ENCODE peak calls at places on chromosomes 2 and 18, in seven cellular contexts. O is osteocyte, Q is heart right ventricle, P is activated T-helper 1 cell treated with Interleukin-2 at 50 U/mL for 16 hours, N is A172, C is fibroblast of the aortic adventitia, G is NCI-H748 treated with DMSO at 0.1 percent for 48 hours. R is an unnamed sample.

GRCh38 chr2:157349949-157350510 is 24.4 kb upstream of the ERMN start:
- DNase-seq in O (no peak), Q (no peak), P (no peak), N (no peak), C (peak; percentile 52), G (no peak), R (no peak)

GRCh38 chr2:101823849-101824248 is 126.3 kb downstream of the MAP4K4 start:
- DNase-seq in O (no peak), Q (no peak), P (no peak), N (no peak), C (no peak), G (no peak), R (no peak)

GRCh38 chr2:181686566-181687185 is 6.4 kb upstream of the NEUROD1 start:
- DNase-seq in O (no peak), Q (no peak), P (no peak), N (no peak), C (no peak), G (peak; percentile 87), R (no peak)

GRCh38 chr18:36786686-36787085 is 42.1 kb downstream of the TPGS2 start:
- DNase-seq in O (no peak), Q (peak; percentile 67), P (no peak), N (peak; percentile 68), C (peak; percentile 80), G (no peak), R (peak; percentile 54)

GRCh38 chr2:71157124-71157802 is 26.8 kb downstream of the MPHOSPH10 start:
- DNase-seq in O (no peak), Q (peak; percentile 29), P (peak; percentile 29), N (peak; percentile 31), C (peak; percentile 27), G (peak; percentile 11), R (no peak)

GRCh38 chr2:160109939-160110673 is 47.7 kb upstream of the PLA2R1 start:
- DNase-seq in O (peak; percentile 87), Q (peak; percentile 39), P (no peak), N (peak; percentile 85), C (peak; percentile 90), G (peak; percentile 82), R (peak; percentile 74)

GRCh38 chr2:16613475-16613874 is 52.2 kb downstream of the CYRIA start:
- DNase-seq in O (no peak), Q (no peak), P (no peak), N (peak; percentile 49), C (peak; percentile 4), G (peak; percentile 22), R (peak; percentile 32)

GRCh38 chr2:237913193-237913917 is 53.5 kb upstream of the UBE2F start:
- DNase-seq in O (no peak), Q (no peak), P (no peak), N (no peak), C (no peak), G (no peak), R (no peak)

GRCh38 chr2:210363261-210363660 is 48.3 kb upstream of the MYL1 start:
- DNase-seq in O (no peak), Q (no peak), P (no peak), N (no peak), C (no peak), G (no peak), R (no peak)

GRCh38 chr2:201795608-201796477 is 10.5 kb upstream of the CDK15 start:
- DNase-seq in O (no peak), Q (no peak), P (no peak), N (peak; percentile 59), C (peak; percentile 70), G (no peak), R (peak; percentile 68)

GRCh38 chr18:6161549-6161948 is 253.2 kb downstream of the L3MBTL4 start:
- DNase-seq in O (no peak), Q (no peak), P (no peak), N (no peak), C (no peak), G (no peak), R (no peak)

GRCh38 chr18:13410471-13410870 is 191.9 kb downstream of the LDLRAD4 start:
- DNase-seq in O (no peak), Q (no peak), P (no peak), N (no peak), C (no peak), G (no peak), R (no peak)

GRCh38 chr2:15863089-15863488 is 77.3 kb upstream of the MYCN start:
- DNase-seq in O (no peak), Q (no peak), P (no peak), N (no peak), C (no peak), G (no peak), R (no peak)

GRCh38 chr2:233105156-233105895 is 45.2 kb downstream of the INPP5D start:
- DNase-seq in O (no peak), Q (no peak), P (no peak), N (no peak), C (no peak), G (no peak), R (no peak)

GRCh38 chr2:9693646-9694045 is 62.8 kb upstream of the YWHAQ start:
- DNase-seq in O (no peak), Q (no peak), P (no peak), N (no peak), C (no peak), G (no peak), R (no peak)

GRCh38 chr2:157627594-157628281 is 926 bp downstream of the ACVR1C start:
- DNase-seq in O (no peak), Q (no peak), P (peak; percentile 15), N (no peak), C (peak; percentile 2), G (no peak), R (no peak)

GRCh38 chr2:122238006-122238559 is 482.6 kb downstream of the TSN start:
- DNase-seq in O (no peak), Q (no peak), P (no peak), N (no peak), C (no peak), G (no peak), R (no peak)

GRCh38 chr18:961644-962355 is 57.1 kb downstream of the ADCYAP1 start:
- DNase-seq in O (no peak), Q (peak; percentile 17), P (peak; percentile 0), N (peak; percentile 51), C (peak; percentile 80), G (peak; percentile 45), R (no peak)

GRCh38 chr2:54997826-54998225 is 52.4 kb downstream of the RTN4 start:
- DNase-seq in O (no peak), Q (no peak), P (no peak), N (no peak), C (no peak), G (no peak), R (no peak)

GRCh38 chr2:84882775-84883550 is 2.1 kb upstream of the TRABD2A start:
- DNase-seq in O (peak; percentile 44), Q (no peak), P (no peak), N (no peak), C (no peak), G (no peak), R (no peak)

GRCh38 chr2:157875720-157876065 is 437 bp downstream of the ACVR1 start:
- DNase-seq in O (peak; percentile 86), Q (peak; percentile 68), P (peak; percentile 46), N (no peak), C (peak; percentile 4), G (no peak), R (no peak)

GRCh38 chr2:188819011-188819410 is 155.2 kb upstream of the COL3A1 start:
- DNase-seq in O (no peak), Q (no peak), P (no peak), N (no peak), C (no peak), G (no peak), R (no peak)

GRCh38 chr2:226600184-226600583 is 199.4 kb downstream of the IRS1 start:
- DNase-seq in O (no peak), Q (no peak), P (no peak), N (no peak), C (no peak), G (no peak), R (no peak)

GRCh38 chr2:144510206-144510991 is 9.5 kb downstream of the ZEB2 start:
- DNase-seq in O (no peak), Q (no peak), P (no peak), N (peak; percentile 66), C (peak; percentile 50), G (no peak), R (no peak)

GRCh38 chr2:141399270-141399669 is 731.5 kb downstream of the LRP1B start:
- DNase-seq in O (no peak), Q (no peak), P (no peak), N (peak; percentile 26), C (peak; percentile 26), G (no peak), R (no peak)

GRCh38 chr18:63106727-63107126 is 212.8 kb downstream of the BCL2 start:
- DNase-seq in O (peak; percentile 15), Q (no peak), P (no peak), N (no peak), C (no peak), G (no peak), R (no peak)

GRCh38 chr2:231926761-231927565 is 767 bp upstream of the NPPC start:
- DNase-seq in O (no peak), Q (no peak), P (no peak), N (no peak), C (no peak), G (peak; percentile 33), R (no peak)

GRCh38 chr2:113720167-113720566 is 36.3 kb downstream of the SLC35F5 start:
- DNase-seq in O (no peak), Q (no peak), P (no peak), N (no peak), C (peak; percentile 27), G (peak; percentile 8), R (peak; percentile 21)

GRCh38 chr18:2420367-2420766 is 150.9 kb downstream of the METTL4 start:
- DNase-seq in O (no peak), Q (no peak), P (no peak), N (no peak), C (no peak), G (no peak), R (no peak)

GRCh38 chr18:33152376-33152775 is 288.1 kb downstream of the CCDC178 start:
- DNase-seq in O (no peak), Q (no peak), P (no peak), N (no peak), C (no peak), G (no peak), R (no peak)

GRCh38 chr2:217970206-217970605 is 32.6 kb downstream of the TNS1 start:
- DNase-seq in O (no peak), Q (no peak), P (no peak), N (no peak), C (peak; percentile 51), G (no peak), R (no peak)

GRCh38 chr2:118954297-118955060 is 12.5 kb downstream of the MARCO start:
- DNase-seq in O (no peak), Q (no peak), P (no peak), N (peak; percentile 4), C (no peak), G (no peak), R (no peak)

GRCh38 chr2:240433973-240434727 is 1.3 kb upstream of the GPC1 start:
- DNase-seq in O (no peak), Q (peak; percentile 22), P (no peak), N (peak; percentile 99), C (peak; percentile 95), G (no peak), R (peak; percentile 85)

GRCh38 chr2:70553334-70553583 is 367 bp downstream of the TGFA start:
- DNase-seq in O (no peak), Q (no peak), P (no peak), N (no peak), C (no peak), G (peak; percentile 16), R (peak; percentile 22)

GRCh38 chr2:189782221-189782671 is 1.9 kb downstream of the ORMDL1 start:
- DNase-seq in O (no peak), Q (no peak), P (no peak), N (no peak), C (peak; percentile 28), G (no peak), R (no peak)

GRCh38 chr2:239956818-239957261 is 68.3 kb downstream of the NDUFA10 start:
- DNase-seq in O (no peak), Q (peak; percentile 53), P (no peak), N (no peak), C (no peak), G (no peak), R (no peak)

GRCh38 chr18:3816601-3817363 is 366.8 kb downstream of the TGIF1 start:
- DNase-seq in O (no peak), Q (no peak), P (no peak), N (peak; percentile 63), C (peak; percentile 98), G (no peak), R (peak; percentile 37)